ENCODE peak calls at places on chromosomes 5 and 9, in four cellular contexts. One of them, this sample, is unnamed.

GRCh38 chr9:110578896-110579752 is at the start of gene SVEP1:
- DNase-seq in A549: peak; percentile 46
- DNase-seq in tibial nerve: peak; percentile 31
- DNase-seq in CD4-positive, alpha-beta memory T cell: no peak
- DNase-seq in this sample: peak; percentile 51

GRCh38 chr5:54764691-54765090 is 220.7 kb downstream of the ESM1 start:
- DNase-seq in A549: no peak
- DNase-seq in tibial nerve: no peak
- DNase-seq in CD4-positive, alpha-beta memory T cell: no peak
- DNase-seq in this sample: no peak

GRCh38 chr9:137217276-137218211 is 4.5 kb downstream of the RNF208 start:
- DNase-seq in tibial nerve: peak; percentile 48
- DNase-seq in CD4-positive, alpha-beta memory T cell: no peak
- DNase-seq in A549: no peak
- DNase-seq in this sample: no peak

GRCh38 chr5:151078490-151079262 is 2.2 kb downstream of the TNIP1 start:
- DNase-seq in tibial nerve: no peak
- DNase-seq in A549: no peak
- DNase-seq in CD4-positive, alpha-beta memory T cell: peak; percentile 58
- DNase-seq in this sample: no peak

GRCh38 chr9:34171753-34172535 is 6.9 kb upstream of the UBAP1 start:
- DNase-seq in A549: no peak
- DNase-seq in CD4-positive, alpha-beta memory T cell: peak; percentile 30
- DNase-seq in tibial nerve: no peak
- DNase-seq in this sample: no peak

GRCh38 chr5:150057996-150058395 is 28.4 kb downstream of the CSF1R start:
- DNase-seq in A549: no peak
- DNase-seq in CD4-positive, alpha-beta memory T cell: no peak
- DNase-seq in tibial nerve: no peak
- DNase-seq in this sample: peak; percentile 3

GRCh38 chr5:119322312-119322947 is 33.4 kb upstream of the TNFAIP8 start:
- DNase-seq in CD4-positive, alpha-beta memory T cell: no peak
- DNase-seq in tibial nerve: no peak
- DNase-seq in A549: no peak
- DNase-seq in this sample: no peak

GRCh38 chr5:97115932-97116331 is 26.5 kb downstream of the LIX1 start:
- DNase-seq in tibial nerve: no peak
- DNase-seq in CD4-positive, alpha-beta memory T cell: no peak
- DNase-seq in A549: no peak
- DNase-seq in this sample: no peak

GRCh38 chr9:128603697-128604096 is 51.3 kb downstream of the SPTAN1 start:
- DNase-seq in A549: no peak
- DNase-seq in tibial nerve: no peak
- DNase-seq in CD4-positive, alpha-beta memory T cell: no peak
- DNase-seq in this sample: no peak

GRCh38 chr9:23621924-23622323 is 204.1 kb downstream of the ELAVL2 start:
- DNase-seq in A549: no peak
- DNase-seq in CD4-positive, alpha-beta memory T cell: no peak
- DNase-seq in tibial nerve: no peak
- DNase-seq in this sample: no peak

GRCh38 chr9:79210541-79211243 is 361.1 kb upstream of the TLE4 start:
- DNase-seq in A549: no peak
- DNase-seq in tibial nerve: no peak
- DNase-seq in CD4-positive, alpha-beta memory T cell: no peak
- DNase-seq in this sample: no peak

GRCh38 chr9:87422999-87423398 is 74.7 kb upstream of the DAPK1 start:
- DNase-seq in CD4-positive, alpha-beta memory T cell: no peak
- DNase-seq in tibial nerve: no peak
- DNase-seq in A549: no peak
- DNase-seq in this sample: no peak

GRCh38 chr5:42377496-42377895 is 45.7 kb upstream of the GHR start:
- DNase-seq in A549: no peak
- DNase-seq in CD4-positive, alpha-beta memory T cell: no peak
- DNase-seq in tibial nerve: no peak
- DNase-seq in this sample: no peak

GRCh38 chr9:35611230-35611797 is 6.3 kb downstream of the TESK1 start:
- DNase-seq in CD4-positive, alpha-beta memory T cell: peak; percentile 47
- DNase-seq in A549: peak; percentile 53
- DNase-seq in tibial nerve: no peak
- DNase-seq in this sample: no peak

GRCh38 chr5:172878585-172879433 is 44.8 kb downstream of the ERGIC1 start:
- DNase-seq in A549: no peak
- DNase-seq in CD4-positive, alpha-beta memory T cell: no peak
- DNase-seq in tibial nerve: no peak
- DNase-seq in this sample: no peak
- H3K4me1 ChIP-seq in A549: peaks cover 64% of the 10 kb centered on the region
- H3K4me1 ChIP-seq in CD4-positive, alpha-beta memory T cell: no peaks in the 10 kb centered on the region
- H3K4me1 ChIP-seq in tibial nerve: peaks cover 17% of the 10 kb centered on the region
- H3K4me1 ChIP-seq in this sample: peaks cover 1% of the 10 kb centered on the region

GRCh38 chr5:172848419-172848818 is 14.4 kb downstream of the ERGIC1 start:
- DNase-seq in tibial nerve: no peak
- DNase-seq in CD4-positive, alpha-beta memory T cell: no peak
- DNase-seq in A549: no peak
- DNase-seq in this sample: peak; percentile 19
- H3K4me1 ChIP-seq in tibial nerve: peaks cover 31% of the 10 kb centered on the region
- H3K4me1 ChIP-seq in CD4-positive, alpha-beta memory T cell: peaks cover 4% of the 10 kb centered on the region
- H3K4me1 ChIP-seq in A549: peaks cover 95% of the 10 kb centered on the region
- H3K4me1 ChIP-seq in this sample: peaks cover 40% of the 10 kb centered on the region

DNA sequence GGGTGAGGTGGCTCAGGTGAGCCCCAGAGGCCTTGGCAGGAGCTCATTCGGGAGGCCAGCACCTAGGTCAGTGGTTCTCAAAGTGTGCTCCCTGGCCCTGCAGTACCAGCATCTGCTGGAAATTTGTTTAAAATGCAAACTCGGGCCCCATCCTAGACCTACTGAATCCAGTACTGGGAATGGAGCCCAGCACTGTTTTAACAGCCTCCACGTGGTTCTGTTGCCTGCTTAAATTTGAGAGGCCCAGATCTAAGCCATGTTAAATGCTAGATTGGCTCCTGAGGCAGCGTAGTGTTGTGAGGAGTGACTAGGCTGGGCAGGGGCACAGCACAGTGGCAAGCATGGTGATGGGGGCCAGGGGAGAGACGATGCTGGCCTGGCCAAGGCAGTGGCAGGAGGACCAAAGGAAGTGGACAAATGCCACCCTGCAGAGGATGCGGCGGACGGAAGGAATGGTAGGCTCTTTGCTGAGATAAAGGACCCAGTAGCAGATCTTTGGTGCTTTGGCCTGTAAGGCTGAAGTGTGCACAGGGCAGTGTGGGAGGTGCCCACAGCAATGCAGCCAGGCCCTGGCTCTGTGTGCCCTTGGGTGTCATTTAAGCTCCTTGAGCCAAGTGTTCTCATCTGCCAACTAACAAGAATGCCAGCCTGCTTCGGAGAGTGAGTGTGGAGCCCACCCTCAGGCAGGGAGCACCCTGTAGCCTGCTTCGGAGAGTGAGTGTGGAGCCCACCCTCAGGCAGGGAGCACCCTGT is 4.2 kb downstream of the PRR7 start:
- DNase-seq in A549: no peak
- DNase-seq in tibial nerve: no peak
- DNase-seq in CD4-positive, alpha-beta memory T cell: no peak
- DNase-seq in this sample: no peak
- H3K4me1 ChIP-seq in A549: peaks cover 25% of the 10 kb centered on the region
- H3K4me1 ChIP-seq in tibial nerve: peaks cover 38% of the 10 kb centered on the region
- H3K4me1 ChIP-seq in CD4-positive, alpha-beta memory T cell: peaks cover 34% of the 10 kb centered on the region
- H3K4me1 ChIP-seq in this sample: peaks cover 9% of the 10 kb centered on the region

GRCh38 chr5:142428036-142428772 is 103.4 kb upstream of the SPRY4 start:
- DNase-seq in A549: no peak
- DNase-seq in CD4-positive, alpha-beta memory T cell: no peak
- DNase-seq in tibial nerve: no peak
- DNase-seq in this sample: no peak
- H3K4me1 ChIP-seq in A549: no peaks in the 10 kb centered on the region
- H3K4me1 ChIP-seq in CD4-positive, alpha-beta memory T cell: peaks cover 70% of the 10 kb centered on the region
- H3K4me1 ChIP-seq in tibial nerve: peaks cover 3% of the 10 kb centered on the region
- H3K4me1 ChIP-seq in this sample: no peaks in the 10 kb centered on the region

GRCh38 chr5:139482050-139482889 is at the start of gene STING1:
- DNase-seq in CD4-positive, alpha-beta memory T cell: peak; percentile 80
- DNase-seq in A549: no peak
- DNase-seq in tibial nerve: peak; percentile 70
- DNase-seq in this sample: peak; percentile 97
- H3K4me1 ChIP-seq in CD4-positive, alpha-beta memory T cell: peaks cover 46% of the 10 kb centered on the region
- H3K4me1 ChIP-seq in A549: peaks cover 7% of the 10 kb centered on the region
- H3K4me1 ChIP-seq in tibial nerve: peaks cover 5% of the 10 kb centered on the region
- H3K4me1 ChIP-seq in this sample: peaks cover 23% of the 10 kb centered on the region

DNA sequence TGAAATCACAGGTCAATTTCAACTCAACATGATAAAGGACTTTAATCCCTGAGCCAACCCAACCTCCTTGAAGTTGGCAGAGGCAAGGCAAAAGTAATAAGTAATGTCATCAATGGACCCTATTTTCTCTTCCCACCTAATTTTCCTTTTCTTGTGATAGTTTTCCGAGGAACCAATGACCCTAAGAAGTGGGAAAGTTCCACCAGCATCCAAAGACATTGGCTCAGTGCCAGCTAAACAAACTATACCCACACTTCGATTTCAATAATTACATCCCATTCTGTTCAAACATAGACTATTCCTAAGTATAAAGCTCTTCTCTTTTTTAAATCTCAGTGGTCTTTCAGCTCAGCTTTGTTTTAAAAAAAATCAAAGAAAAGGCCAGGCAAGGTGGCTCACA is 23.6 kb downstream of the RFK start:
- DNase-seq in CD4-positive, alpha-beta memory T cell: no peak
- DNase-seq in A549: no peak
- DNase-seq in tibial nerve: no peak
- DNase-seq in this sample: no peak
- H3K4me1 ChIP-seq in CD4-positive, alpha-beta memory T cell: no peaks in the 10 kb centered on the region
- H3K4me1 ChIP-seq in A549: peaks cover 73% of the 10 kb centered on the region
- H3K4me1 ChIP-seq in tibial nerve: no peaks in the 10 kb centered on the region
- H3K4me1 ChIP-seq in this sample: peaks cover 37% of the 10 kb centered on the region

GRCh38 chr5:143056331-143056689 is 286.1 kb downstream of the ARHGAP26 start:
- DNase-seq in A549: no peak
- DNase-seq in CD4-positive, alpha-beta memory T cell: no peak
- DNase-seq in tibial nerve: no peak
- DNase-seq in this sample: no peak
- H3K4me1 ChIP-seq in A549: peaks cover 38% of the 10 kb centered on the region
- H3K4me1 ChIP-seq in CD4-positive, alpha-beta memory T cell: peaks cover 24% of the 10 kb centered on the region
- H3K4me1 ChIP-seq in tibial nerve: peaks cover 5% of the 10 kb centered on the region
- H3K4me1 ChIP-seq in this sample: peaks cover 47% of the 10 kb centered on the region

GRCh38 chr5:175247146-175247545 is 196.8 kb downstream of the DRD1 start:
- DNase-seq in CD4-positive, alpha-beta memory T cell: no peak
- DNase-seq in tibial nerve: no peak
- DNase-seq in A549: no peak
- DNase-seq in this sample: no peak
- H3K4me1 ChIP-seq in CD4-positive, alpha-beta memory T cell: no peaks in the 10 kb centered on the region
- H3K4me1 ChIP-seq in tibial nerve: no peaks in the 10 kb centered on the region
- H3K4me1 ChIP-seq in A549: peaks cover 21% of the 10 kb centered on the region
- H3K4me1 ChIP-seq in this sample: peaks cover 13% of the 10 kb centered on the region

This sample was measured in RWPE2.